ENCODE peak calls at places on chromosomes 12 and 14, in nine cellular contexts. U is MM.1S, T is fibroblast of lung, P is lung, Q is AG04450, L is heart left ventricle, W is AG04449, Z is astrocyte of the spinal cord, E is right lobe of liver. V is an unnamed sample.

GRCh38 chr14:58282925-58283593 is 15.3 kb upstream of the ARID4A start:
- DNase-seq in U (no peak), T (no peak), P (no peak), Q (no peak), L (no peak), W (no peak), Z (no peak), E (no peak), V (no peak)

GRCh38 chr14:99636487-99636886 is 8.4 kb upstream of the HHIPL1 start:
- DNase-seq in U (no peak), T (no peak), P (no peak), Q (no peak), L (no peak), W (no peak), Z (no peak), E (no peak), V (no peak)

GRCh38 chr12:40075458-40075857 is 30.4 kb downstream of the SLC2A13 start:
- DNase-seq in U (no peak), T (no peak), P (no peak), Q (no peak), L (no peak), W (no peak), Z (no peak), E (no peak), V (no peak)

GRCh38 chr12:108475396-108475795 is 39.7 kb upstream of the FICD start:
- DNase-seq in U (no peak), T (no peak), P (no peak), Q (no peak), L (no peak), W (no peak), Z (no peak), E (no peak), V (no peak)

GRCh38 chr12:91142184-91142583 is 30.9 kb upstream of the LUM start:
- DNase-seq in U (no peak), T (peak), P (no peak), Q (no peak), L (peak), W (no peak), Z (no peak), E (no peak), V (peak)

GRCh38 chr12:96375841-96376249 is 24.4 kb downstream of the CDK17 start:
- DNase-seq in U (peak), T (no peak), P (no peak), Q (no peak), L (no peak), W (no peak), Z (no peak), E (no peak), V (no peak)

GRCh38 chr14:66066991-66067788 is 419.0 kb upstream of the CCDC196 start:
- DNase-seq in U (no peak), T (no peak), P (no peak), Q (no peak), L (no peak), W (no peak), Z (no peak), E (no peak), V (no peak)

GRCh38 chr12:94089891-94090290 is 58.5 kb upstream of the PLXNC1 start:
- DNase-seq in U (no peak), T (peak), P (no peak), Q (no peak), L (no peak), W (no peak), Z (no peak), E (no peak), V (peak)

DNA sequence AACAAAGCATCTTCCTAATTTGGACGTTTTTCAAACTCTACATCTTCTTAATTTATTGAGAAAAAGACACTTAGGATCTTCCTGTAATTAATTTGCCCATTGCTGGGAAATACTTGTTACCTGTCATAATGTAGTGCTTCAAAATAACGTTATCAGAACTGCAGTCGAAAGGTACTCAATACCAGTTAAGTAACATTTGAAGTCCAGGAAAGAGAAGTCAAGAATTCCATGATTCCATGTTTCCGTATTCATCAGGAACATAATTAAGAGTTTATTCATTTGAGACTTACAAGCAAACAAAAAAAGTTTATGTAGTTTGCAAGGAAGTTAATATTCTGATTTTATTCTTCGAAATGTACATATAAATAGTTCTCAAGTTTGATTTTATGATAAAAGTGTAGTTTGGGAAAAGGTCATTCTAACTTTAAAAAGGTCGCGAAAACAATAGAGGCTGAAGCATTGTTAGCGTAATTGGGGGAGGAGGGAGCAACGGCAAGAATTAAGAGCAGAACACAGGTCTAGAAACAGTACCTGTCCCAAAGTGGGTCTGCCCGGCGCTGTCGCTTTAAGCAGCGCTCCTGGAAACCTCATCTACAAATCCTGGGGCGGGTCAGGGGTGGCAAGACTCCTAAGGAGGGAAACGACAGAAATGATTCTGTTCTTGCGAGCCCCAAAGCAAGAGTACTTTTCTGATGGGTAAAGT is 1.2 kb upstream of the KCNMB4 start:
- DNase-seq in U (no peak), T (no peak), P (no peak), Q (no peak), L (no peak), W (no peak), Z (no peak), E (no peak), V (no peak)
- H3K4me3 ChIP-seq in U (peak), T (no peak), P (no peak), Q (no peak), L (peak), W (no peak), Z (no peak), E (peak), V (peak)

GRCh38 chr14:97217094-97217885 is 420.1 kb downstream of the VRK1 start:
- DNase-seq in U (no peak), T (no peak), P (no peak), Q (no peak), L (no peak), W (no peak), Z (no peak), E (no peak), V (no peak)

GRCh38 chr14:97221572-97221971 is 424.4 kb downstream of the VRK1 start:
- DNase-seq in U (no peak), T (no peak), P (no peak), Q (no peak), L (no peak), W (no peak), Z (no peak), E (no peak), V (no peak)

GRCh38 chr14:97219356-97220017 is 422.3 kb downstream of the VRK1 start:
- DNase-seq in U (no peak), T (no peak), P (no peak), Q (no peak), L (no peak), W (no peak), Z (no peak), E (no peak), V (no peak)

GRCh38 chr14:97218336-97218712 is 421.1 kb downstream of the VRK1 start:
- DNase-seq in U (no peak), T (no peak), P (no peak), Q (no peak), L (no peak), W (no peak), Z (no peak), E (no peak), V (no peak)

GRCh38 chr14:97218713-97219355 is 421.7 kb downstream of the VRK1 start:
- DNase-seq in U (no peak), T (no peak), P (no peak), Q (no peak), L (no peak), W (no peak), Z (peak), E (no peak), V (no peak)
- H3K4me3 ChIP-seq in U (no peak), T (no peak), P (no peak), Q (no peak), L (peak), W (no peak), Z (peak), E (peak), V (peak)

GRCh38 chr12:80710727-80711066 is 3.3 kb downstream of the MYF6 start:
- DNase-seq in U (no peak), T (no peak), P (no peak), Q (no peak), L (no peak), W (no peak), Z (no peak), E (no peak), V (no peak)

GRCh38 chr12:80707830-80708534 is 548 bp downstream of the MYF6 start:
- DNase-seq in U (no peak), T (no peak), P (no peak), Q (no peak), L (no peak), W (no peak), Z (no peak), E (no peak), V (no peak)

GRCh38 chr12:80707126-80707829 is at the start of gene MYF6:
- DNase-seq in U (no peak), T (no peak), P (no peak), Q (no peak), L (no peak), W (no peak), Z (no peak), E (no peak), V (no peak)

GRCh38 chr12:80709811-80710726 is 2.6 kb downstream of the MYF6 start:
- DNase-seq in U (no peak), T (no peak), P (no peak), Q (no peak), L (no peak), W (no peak), Z (no peak), E (no peak), V (no peak)

GRCh38 chr12:80708535-80709328 is 1.3 kb downstream of the MYF6 start:
- DNase-seq in U (no peak), T (peak), P (no peak), Q (no peak), L (no peak), W (no peak), Z (peak), E (no peak), V (no peak)
- H3K4me3 ChIP-seq in U (no peak), T (peak), P (no peak), Q (no peak), L (no peak), W (peak), Z (peak), E (no peak), V (peak)

DNA sequence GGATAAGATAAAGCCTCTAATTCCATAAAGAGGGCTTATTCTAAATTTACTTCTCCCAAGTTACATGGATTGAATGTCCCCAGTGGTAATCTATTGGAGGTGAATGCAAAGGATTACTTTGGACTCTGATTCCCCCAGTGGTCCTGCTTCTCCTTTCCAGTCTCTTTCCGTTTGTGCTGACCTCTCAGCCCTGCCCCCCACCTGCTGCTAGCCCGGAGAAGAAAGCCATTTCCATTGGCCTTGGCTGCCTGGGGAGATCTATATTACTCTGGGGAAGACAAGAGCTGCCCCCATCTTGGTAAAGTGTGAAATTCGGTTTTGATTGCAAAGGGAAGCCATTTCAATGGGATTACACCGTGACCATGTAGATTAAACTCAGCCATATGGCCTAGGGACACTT is 13.3 kb downstream of the ASCL1 start:
- DNase-seq in U (no peak), T (no peak), P (no peak), Q (no peak), L (no peak), W (no peak), Z (no peak), E (no peak), V (no peak)
- H3K4me3 ChIP-seq in U (no peak), T (no peak), P (no peak), Q (no peak), L (no peak), W (no peak), Z (no peak), E (no peak), V (no peak)

DNA sequence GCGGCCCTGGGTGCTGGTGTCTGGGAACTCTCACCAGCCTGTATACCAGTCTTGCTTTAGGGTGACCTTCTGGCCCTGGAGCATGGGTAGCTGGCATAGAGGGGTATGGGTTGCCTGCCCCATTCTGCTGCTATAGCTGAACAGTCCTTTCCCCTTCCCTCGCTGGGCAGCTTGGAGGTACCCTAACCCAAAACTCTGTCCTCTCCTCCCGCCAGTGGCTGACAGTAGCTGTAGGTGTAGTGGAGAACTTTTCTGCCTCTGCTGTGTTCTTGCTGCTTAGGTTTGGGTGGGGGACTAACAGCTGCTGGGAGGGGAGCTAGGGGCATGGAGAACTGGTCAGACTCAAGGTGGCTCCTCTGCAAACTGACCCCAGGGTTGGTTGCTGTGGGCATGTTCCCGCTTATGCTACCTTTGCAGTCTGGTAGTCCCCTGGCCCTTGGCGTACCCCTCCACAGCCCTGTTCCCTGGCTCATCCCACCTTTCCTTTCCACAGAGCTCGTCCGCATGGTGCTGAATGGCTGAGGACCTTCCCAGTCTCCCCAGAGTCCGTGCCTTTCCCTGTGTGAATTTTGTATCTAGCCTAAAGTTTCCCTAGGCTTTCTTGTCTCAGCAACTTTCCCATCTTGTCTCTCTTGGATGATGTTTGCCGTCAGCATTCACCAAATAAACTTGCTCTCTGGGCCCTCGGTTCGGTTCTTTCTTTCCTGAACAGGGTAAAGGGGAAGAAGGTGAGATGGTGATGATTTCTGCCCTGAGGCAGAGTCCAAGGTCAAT is 2.9 kb downstream of the MYL6 start:
- DNase-seq in U (no peak), T (no peak), P (no peak), Q (no peak), L (no peak), W (no peak), Z (no peak), E (no peak), V (no peak)
- H3K4me3 ChIP-seq in U (no peak), T (peak), P (peak), Q (peak), L (peak), W (peak), Z (peak), E (no peak), V (peak)

GRCh38 chr12:85423947-85424346 is 143.9 kb downstream of the ALX1 start:
- DNase-seq in U (peak), T (no peak), P (no peak), Q (no peak), L (no peak), W (no peak), Z (no peak), E (no peak), V (no peak)
- H3K4me3 ChIP-seq in U (peak), T (no peak), P (no peak), Q (no peak), L (no peak), W (no peak), Z (no peak), E (no peak), V (no peak)

GRCh38 chr14:67674139-67674479 is 323 bp downstream of the VTI1B start:
- DNase-seq in U (peak), T (peak), P (peak), Q (no peak), L (peak), W (no peak), Z (peak), E (peak), V (no peak)

GRCh38 chr14:67668559-67668958 is 5.9 kb downstream of the VTI1B start:
- DNase-seq in U (peak), T (no peak), P (no peak), Q (no peak), L (no peak), W (no peak), Z (no peak), E (no peak), V (no peak)

GRCh38 chr14:67674480-67675218 is at the start of gene VTI1B:
- DNase-seq in U (peak), T (peak), P (peak), Q (no peak), L (peak), W (no peak), Z (peak), E (peak), V (no peak)

GRCh38 chr14:67675219-67675582 is 769 bp upstream of the VTI1B start:
- DNase-seq in U (no peak), T (no peak), P (no peak), Q (no peak), L (no peak), W (no peak), Z (no peak), E (no peak), V (no peak)

DNA sequence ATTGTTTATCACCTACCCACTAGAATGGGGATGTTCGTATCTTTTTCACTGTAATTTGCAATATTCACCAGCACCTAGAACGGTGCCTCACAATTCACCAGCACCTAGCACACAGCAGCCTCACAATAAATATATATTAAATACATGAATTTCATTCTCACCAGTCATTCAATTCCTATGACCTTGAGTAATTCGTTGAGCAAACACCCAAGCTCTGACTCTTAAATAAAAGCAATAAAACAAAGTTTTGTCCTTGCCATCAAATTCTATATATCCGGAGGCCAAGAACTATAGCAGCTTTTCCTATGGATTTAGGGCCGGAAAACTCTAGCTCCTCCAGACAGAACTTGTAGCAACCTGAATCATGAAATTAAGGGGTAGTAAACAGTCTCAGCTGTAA is 981 bp downstream of the VTI1B start:
- DNase-seq in U (no peak), T (no peak), P (no peak), Q (no peak), L (no peak), W (no peak), Z (no peak), E (no peak), V (no peak)
- H3K4me3 ChIP-seq in U (peak), T (peak), P (peak), Q (peak), L (peak), W (peak), Z (peak), E (peak), V (peak)

GRCh38 chr14:104388011-104388521 is 191.5 kb upstream of the C14orf180 start:
- DNase-seq in U (no peak), T (no peak), P (no peak), Q (no peak), L (peak), W (no peak), Z (no peak), E (no peak), V (no peak)

GRCh38 chr14:104385189-104386135 is 194.1 kb upstream of the C14orf180 start:
- DNase-seq in U (no peak), T (no peak), P (no peak), Q (no peak), L (no peak), W (no peak), Z (no peak), E (no peak), V (no peak)

GRCh38 chr14:104386281-104386841 is 193.2 kb upstream of the C14orf180 start:
- DNase-seq in U (no peak), T (no peak), P (no peak), Q (no peak), L (no peak), W (no peak), Z (no peak), E (no peak), V (no peak)

GRCh38 chr14:104387385-104388010 is 192.1 kb upstream of the C14orf180 start:
- DNase-seq in U (no peak), T (no peak), P (no peak), Q (no peak), L (no peak), W (no peak), Z (no peak), E (no peak), V (no peak)

DNA sequence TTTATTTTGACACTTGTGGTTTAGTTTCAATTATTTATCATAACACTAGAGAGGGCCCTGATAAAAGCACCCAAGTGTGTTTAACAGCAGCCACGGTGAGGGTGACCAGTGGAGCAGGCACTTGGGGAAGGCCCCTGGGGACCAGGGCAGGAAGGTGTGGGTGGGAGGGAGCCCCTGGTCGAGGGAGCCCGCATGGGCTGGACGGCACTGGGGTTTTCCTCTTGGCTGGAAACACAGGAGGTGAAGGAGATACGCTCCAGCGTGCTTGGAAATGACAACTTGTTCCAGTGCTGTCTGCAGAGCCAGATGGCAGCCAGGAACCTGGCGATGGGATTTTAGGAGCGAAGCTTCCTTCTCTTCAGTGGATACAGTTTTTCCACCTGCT is 192.6 kb upstream of the C14orf180 start:
- DNase-seq in U (no peak), T (no peak), P (no peak), Q (no peak), L (no peak), W (no peak), Z (no peak), E (no peak), V (no peak)
- H3K4me3 ChIP-seq in U (no peak), T (no peak), P (no peak), Q (no peak), L (no peak), W (no peak), Z (no peak), E (no peak), V (no peak)

V was measured in AG09309.